ENCODE peak calls at places on chromosomes 12 and 14, in eight cellular contexts. K, S, U, V, N, A, T and W are unnamed samples. For H3K4me1, the result is how much of the 10 kb centered on the place peaks cover.

GRCh38 chr12:5428332-5429221 is 3.3 kb upstream of the NTF3 start:
- DNase-seq in K (no peak), S (no peak), U (no peak), V (no peak), N (no peak), A (no peak), T (no peak), W (no peak)

GRCh38 chr12:64056741-64057140 is 165.4 kb downstream of the KICS2 start:
- DNase-seq in K (no peak), S (no peak), U (no peak), V (no peak), N (no peak), A (no peak), T (no peak), W (no peak)

GRCh38 chr14:58817846-58818245 is 180.1 kb downstream of the DACT1 start:
- DNase-seq in K (no peak), S (no peak), U (no peak), V (no peak), N (no peak), A (no peak), T (no peak), W (no peak)

GRCh38 chr12:52221912-52222457 is 11.1 kb upstream of the KRT7 start:
- DNase-seq in K (peak), S (no peak), U (peak), V (peak), N (peak), A (peak), T (peak), W (no peak)

GRCh38 chr12:131101006-131101405 is 147.3 kb downstream of the ADGRD1 start:
- DNase-seq in K (no peak), S (peak), U (no peak), V (peak), N (no peak), A (no peak), T (peak), W (no peak)

GRCh38 chr12:69527506-69528272 is 57.5 kb downstream of the FRS2 start:
- DNase-seq in K (no peak), S (no peak), U (no peak), V (no peak), N (no peak), A (no peak), T (no peak), W (no peak)

GRCh38 chr14:93970967-93971634 is 5.3 kb downstream of the ASB2 start:
- DNase-seq in K (no peak), S (no peak), U (peak), V (no peak), N (peak), A (no peak), T (no peak), W (no peak)

GRCh38 chr12:92745874-92746553 is 43.2 kb downstream of the PLEKHG7 start:
- DNase-seq in K (peak), S (peak), U (no peak), V (peak), N (no peak), A (peak), T (no peak), W (no peak)

GRCh38 chr14:98963610-98964009 is 308.4 kb downstream of the BCL11B start:
- DNase-seq in K (no peak), S (no peak), U (no peak), V (no peak), N (no peak), A (no peak), T (no peak), W (no peak)

GRCh38 chr12:62813031-62813829 is 121.7 kb downstream of the PPM1H start:
- DNase-seq in K (peak), S (peak), U (peak), V (peak), N (peak), A (peak), T (peak), W (no peak)

GRCh38 chr14:71372411-71372838 is 465.2 kb downstream of the PCNX1 start:
- DNase-seq in K (no peak), S (no peak), U (no peak), V (no peak), N (no peak), A (no peak), T (no peak), W (no peak)

GRCh38 chr14:73924337-73924736 is 25.6 kb downstream of the FAM161B start:
- DNase-seq in K (no peak), S (no peak), U (no peak), V (no peak), N (no peak), A (no peak), T (no peak), W (no peak)

GRCh38 chr12:124498178-124498869 is 69.1 kb downstream of the NCOR2 start:
- DNase-seq in K (no peak), S (no peak), U (no peak), V (no peak), N (no peak), A (peak), T (no peak), W (no peak)

GRCh38 chr14:60721331-60722162 is 2.6 kb downstream of the SIX4 start:
- DNase-seq in K (peak), S (peak), U (peak), V (peak), N (peak), A (peak), T (peak), W (peak)

GRCh38 chr12:13566286-13566685 is 369.8 kb downstream of the EMP1 start:
- DNase-seq in K (no peak), S (no peak), U (no peak), V (no peak), N (no peak), A (no peak), T (no peak), W (no peak)

GRCh38 chr14:53047302-53047701 is 96.5 kb upstream of the FERMT2 start:
- DNase-seq in K (no peak), S (no peak), U (no peak), V (no peak), N (no peak), A (no peak), T (no peak), W (no peak)

GRCh38 chr12:75579552-75579951 is 68.1 kb upstream of the KRR1 start:
- DNase-seq in K (no peak), S (no peak), U (no peak), V (no peak), N (no peak), A (no peak), T (no peak), W (no peak)

GRCh38 chr12:71476513-71476912 is 36.9 kb downstream of the LGR5 start:
- DNase-seq in K (no peak), S (no peak), U (no peak), V (no peak), N (no peak), A (no peak), T (no peak), W (no peak)

GRCh38 chr14:99079061-99079727 is 192.8 kb downstream of the BCL11B start:
- DNase-seq in K (no peak), S (peak), U (no peak), V (no peak), N (no peak), A (no peak), T (no peak), W (no peak)

GRCh38 chr14:100866666-100867630 is 36.6 kb downstream of the RTL1 start:
- DNase-seq in K (no peak), S (peak), U (no peak), V (peak), N (peak), A (no peak), T (peak), W (no peak)

GRCh38 chr12:116319851-116320621 is 42.5 kb upstream of the MED13L start:
- DNase-seq in K (peak), S (no peak), U (no peak), V (peak), N (no peak), A (peak), T (no peak), W (no peak)

GRCh38 chr14:23085458-23085857 is 9.5 kb downstream of the ACIN1 start:
- DNase-seq in K (no peak), S (no peak), U (no peak), V (no peak), N (no peak), A (no peak), T (no peak), W (no peak)

GRCh38 chr12:1529862-1530591 is 64.4 kb downstream of the FBXL14 start:
- DNase-seq in K (no peak), S (no peak), U (peak), V (peak), N (no peak), A (peak), T (no peak), W (peak)

GRCh38 chr12:104957388-104958008 is 592 bp downstream of the SLC41A2 start:
- DNase-seq in K (peak), S (no peak), U (peak), V (peak), N (no peak), A (peak), T (no peak), W (no peak)

GRCh38 chr12:73321319-73321718 is 1049.1 kb downstream of the TRHDE start:
- DNase-seq in K (no peak), S (peak), U (no peak), V (no peak), N (no peak), A (no peak), T (no peak), W (no peak)

GRCh38 chr14:83874662-83875061 is 1655.3 kb upstream of the FLRT2 start:
- DNase-seq in K (no peak), S (no peak), U (no peak), V (no peak), N (no peak), A (no peak), T (no peak), W (no peak)

GRCh38 chr12:122851820-122852219 is 16.6 kb downstream of the HIP1R start:
- DNase-seq in K (no peak), S (peak), U (no peak), V (peak), N (no peak), A (no peak), T (no peak), W (no peak)

GRCh38 chr12:121748571-121749265 is 36.2 kb downstream of the TMEM120B start:
- DNase-seq in K (no peak), S (no peak), U (no peak), V (no peak), N (no peak), A (no peak), T (peak), W (peak)

DNA sequence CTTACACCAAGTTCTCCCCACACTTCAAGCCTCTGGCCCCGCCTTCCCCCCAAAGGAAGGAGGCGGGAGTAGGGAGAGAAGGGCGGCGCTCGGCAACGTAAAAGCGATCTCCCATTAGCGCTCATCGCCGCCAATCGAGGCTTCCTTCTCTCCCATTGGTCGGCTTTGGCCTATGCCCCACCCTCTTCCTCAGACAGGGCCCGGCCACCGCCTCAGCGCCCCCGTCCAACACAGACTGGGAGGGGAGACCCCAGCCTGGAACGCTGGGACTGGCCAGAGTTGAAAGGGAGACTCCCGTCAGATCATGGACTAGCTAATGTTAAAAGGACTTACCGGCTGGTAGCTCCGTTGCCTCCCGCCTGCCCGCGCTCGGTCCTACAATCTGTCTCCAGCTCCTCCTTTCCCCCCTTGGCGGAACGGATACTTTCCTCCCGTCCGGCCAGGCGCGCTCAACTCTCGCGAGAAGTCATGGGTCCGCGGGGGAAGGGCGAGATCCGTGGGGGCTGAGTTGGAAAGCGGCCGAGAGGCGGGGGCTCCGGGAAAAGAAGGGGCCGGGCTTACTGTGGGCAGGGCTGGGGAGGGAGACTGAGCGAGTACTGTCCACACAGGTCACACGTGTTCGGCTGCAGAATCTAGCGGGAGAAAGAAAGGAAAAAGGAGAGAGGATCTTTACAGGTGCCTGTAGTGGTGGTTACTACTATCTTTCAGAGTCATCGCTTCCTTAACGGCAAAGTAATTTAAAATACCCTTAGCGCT is at the start of gene ATF7:
- DNase-seq in K (peak), S (peak), U (peak), V (peak), N (peak), A (peak), T (peak), W (peak)
- TF ChIP-seq CTCF in K (no peak), S (no peak), U (no peak), V (no peak), N (no peak), A (no peak), T (no peak), W (no peak)

DNA sequence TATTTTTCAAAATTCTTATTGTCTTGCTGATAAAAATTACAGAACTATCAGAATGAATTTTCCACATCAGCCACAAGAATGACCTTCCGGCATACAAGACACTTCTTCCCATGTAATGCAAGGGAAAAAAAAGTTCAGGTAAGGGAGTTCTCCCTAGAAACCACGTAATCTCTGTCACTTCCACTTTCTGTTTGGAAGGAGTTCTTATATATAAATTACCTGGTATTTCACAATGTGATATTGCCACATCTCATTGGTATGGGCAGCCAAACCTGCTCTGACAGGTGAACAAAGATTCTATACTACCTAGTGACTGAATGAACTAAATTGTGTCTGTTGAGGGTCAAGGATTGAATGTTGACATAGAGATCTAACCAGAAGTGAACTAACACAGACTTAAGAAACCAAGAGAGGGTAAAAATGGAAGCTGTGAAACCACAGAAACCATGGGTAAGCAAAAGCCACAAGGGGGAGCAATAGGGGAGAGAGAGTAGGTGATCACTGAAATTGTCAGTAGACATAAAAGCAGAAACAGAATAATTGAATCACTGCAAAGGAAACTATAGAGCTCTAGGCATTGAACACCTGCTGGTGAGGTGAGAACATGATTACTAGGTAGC is 161.3 kb downstream of the RPL10L start:
- DNase-seq in K (peak), S (no peak), U (no peak), V (no peak), N (no peak), A (no peak), T (peak), W (no peak)
- H3K4me3 ChIP-seq in K (no peak), S (no peak), U (no peak), V (no peak), N (no peak), A (no peak), T (no peak), W (no peak)

GRCh38 chr12:120116792-120117651 is 469 bp upstream of the RAB35 start:
- DNase-seq in K (peak), S (peak), U (peak), V (peak), N (peak), A (peak), T (peak), W (peak)

GRCh38 chr12:120118710-120119097 is 2.2 kb upstream of the RAB35 start:
- DNase-seq in K (no peak), S (no peak), U (no peak), V (no peak), N (no peak), A (no peak), T (no peak), W (no peak)

GRCh38 chr12:120116443-120116791 is at the start of gene RAB35:
- DNase-seq in K (no peak), S (no peak), U (no peak), V (no peak), N (no peak), A (no peak), T (no peak), W (no peak)

GRCh38 chr12:120119395-120119973 is 2.9 kb upstream of the RAB35 start:
- DNase-seq in K (no peak), S (no peak), U (no peak), V (no peak), N (no peak), A (no peak), T (no peak), W (no peak)

GRCh38 chr12:120117961-120118709 is 1.6 kb upstream of the RAB35 start:
- DNase-seq in K (no peak), S (no peak), U (no peak), V (no peak), N (no peak), A (no peak), T (no peak), W (no peak)
- H3K4me1 ChIP-seq in K (under half), S (under half), U (under half), V (under half), N (half or more), A (under half), T (under half), W (under half)

DNA sequence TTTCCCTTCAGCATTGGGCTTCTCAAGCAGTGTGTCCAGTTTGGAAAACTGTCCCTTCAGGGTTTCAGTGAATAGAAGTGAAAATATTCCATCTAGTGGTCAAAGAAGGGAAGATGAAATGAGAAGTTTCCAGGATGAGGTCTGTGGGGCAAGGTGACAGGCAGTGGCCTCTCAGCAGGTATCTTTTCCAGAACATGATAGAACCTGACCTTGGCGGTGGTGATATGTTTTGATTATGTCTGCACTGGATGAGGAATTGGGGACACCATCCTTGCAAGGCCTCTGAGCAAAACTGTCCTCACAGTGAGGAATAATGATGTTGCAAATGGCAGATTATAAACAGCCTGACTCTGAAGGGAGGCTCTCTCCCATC is 4.7 kb downstream of the GPX2 start:
- DNase-seq in K (no peak), S (no peak), U (no peak), V (no peak), N (no peak), A (no peak), T (no peak), W (no peak)
- TF ChIP-seq CTCF in K (no peak), S (no peak), U (no peak), V (no peak), N (no peak), A (peak), T (peak), W (no peak)